ENCODE peak calls at places on chromosomes 1 and 21, in six cellular contexts. M, Y, G, L, K and C are unnamed samples.

GRCh38 chr1:8415526-8416278 is 97.8 kb downstream of the SLC45A1 start:
- DNase-seq in M (no peak), Y (no peak), G (no peak), L (no peak), K (no peak), C (no peak)

GRCh38 chr1:45924736-45925135 is 121.3 kb downstream of the MAST2 start:
- DNase-seq in M (no peak), Y (no peak), G (no peak), L (no peak), K (no peak), C (no peak)

GRCh38 chr1:198829948-198830347 is 191.1 kb downstream of the PTPRC start:
- DNase-seq in M (no peak), Y (no peak), G (no peak), L (no peak), K (no peak), C (no peak)

GRCh38 chr21:25558123-25558522 is 49.2 kb downstream of the MRPL39 start:
- DNase-seq in M (no peak), Y (no peak), G (no peak), L (no peak), K (no peak), C (no peak)

GRCh38 chr1:115647919-115648597 is 6.3 kb downstream of the VANGL1 start:
- DNase-seq in M (no peak), Y (no peak), G (no peak), L (no peak), K (no peak), C (no peak)

GRCh38 chr1:238063454-238063853 is 172.7 kb upstream of the ZP4 start:
- DNase-seq in M (no peak), Y (no peak), G (no peak), L (no peak), K (peak), C (no peak)

GRCh38 chr1:198947456-198947855 is 308.6 kb downstream of the PTPRC start:
- DNase-seq in M (no peak), Y (no peak), G (no peak), L (no peak), K (no peak), C (no peak)

GRCh38 chr1:91797164-91797563 is 88.8 kb downstream of the TGFBR3 start:
- DNase-seq in M (no peak), Y (no peak), G (no peak), L (no peak), K (no peak), C (no peak)

GRCh38 chr1:26351591-26352337 is 2.2 kb downstream of the CRYBG2 start:
- DNase-seq in M (peak), Y (peak), G (no peak), L (peak), K (no peak), C (no peak)

GRCh38 chr1:115677570-115677969 is 35.8 kb downstream of the VANGL1 start:
- DNase-seq in M (peak), Y (no peak), G (no peak), L (no peak), K (no peak), C (no peak)

GRCh38 chr1:89952021-89952995 is 42.6 kb upstream of the ZNF326 start:
- DNase-seq in M (no peak), Y (no peak), G (no peak), L (no peak), K (no peak), C (no peak)

GRCh38 chr1:44827197-44828002 is 15.7 kb downstream of the PTCH2 start:
- DNase-seq in M (peak), Y (no peak), G (peak), L (peak), K (no peak), C (no peak)

GRCh38 chr1:23125489-23125888 is 43.2 kb downstream of the LUZP1 start:
- DNase-seq in M (no peak), Y (no peak), G (no peak), L (no peak), K (no peak), C (no peak)

GRCh38 chr1:208387908-208388756 is 143.9 kb upstream of the PLXNA2 start:
- DNase-seq in M (no peak), Y (no peak), G (no peak), L (no peak), K (no peak), C (no peak)

GRCh38 chr1:225652726-225653462 is at the start of gene ENAH:
- DNase-seq in M (peak), Y (no peak), G (peak), L (peak), K (no peak), C (peak)

GRCh38 chr1:239233626-239234025 is 152.7 kb upstream of the CHRM3 start:
- DNase-seq in M (no peak), Y (no peak), G (no peak), L (no peak), K (no peak), C (no peak)

GRCh38 chr1:74703386-74704182 is 29.3 kb downstream of the CRYZ start:
- DNase-seq in M (no peak), Y (no peak), G (no peak), L (no peak), K (no peak), C (no peak)

GRCh38 chr1:30868833-30869435 is 39.6 kb downstream of the SDC3 start:
- DNase-seq in M (no peak), Y (no peak), G (no peak), L (no peak), K (peak), C (no peak)

GRCh38 chr1:9410737-9411297 is 118.1 kb downstream of the SPSB1 start:
- DNase-seq in M (no peak), Y (peak), G (no peak), L (peak), K (peak), C (no peak)

GRCh38 chr1:156880473-156880872 is 13.0 kb upstream of the PEAR1 start:
- DNase-seq in M (no peak), Y (no peak), G (no peak), L (no peak), K (no peak), C (no peak)

GRCh38 chr1:3063379-3064295 is 5.4 kb upstream of the PRDM16 start:
- DNase-seq in M (no peak), Y (no peak), G (peak), L (no peak), K (no peak), C (no peak)

GRCh38 chr21:40176732-40177131 is 309.5 kb downstream of the PCP4 start:
- DNase-seq in M (no peak), Y (no peak), G (no peak), L (no peak), K (no peak), C (no peak)

GRCh38 chr1:220788900-220789299 is 2.2 kb downstream of the MTARC1 start:
- DNase-seq in M (no peak), Y (no peak), G (no peak), L (no peak), K (no peak), C (no peak)

GRCh38 chr1:61081637-61082335 is 575 bp upstream of the NFIA start:
- DNase-seq in M (no peak), Y (no peak), G (peak), L (peak), K (no peak), C (no peak)

GRCh38 chr1:6338685-6339084 is 54.9 kb downstream of the ACOT7 start:
- DNase-seq in M (no peak), Y (no peak), G (peak), L (no peak), K (no peak), C (no peak)

GRCh38 chr1:151949371-151950193 is 40.3 kb upstream of the THEM4 start:
- DNase-seq in M (no peak), Y (no peak), G (no peak), L (no peak), K (no peak), C (no peak)
- TF ChIP-seq ZNF274 in M (no peak), Y (no peak), G (no peak), L (no peak), K (no peak), C (no peak)

GRCh38 chr1:234519506-234519905 is 40.5 kb upstream of the TARBP1 start:
- DNase-seq in M (no peak), Y (no peak), G (no peak), L (no peak), K (no peak), C (no peak)

GRCh38 chr1:234517087-234517802 is 38.3 kb upstream of the TARBP1 start:
- DNase-seq in M (no peak), Y (no peak), G (no peak), L (no peak), K (no peak), C (no peak)

GRCh38 chr1:234518876-234519275 is 39.9 kb upstream of the TARBP1 start:
- DNase-seq in M (no peak), Y (no peak), G (no peak), L (no peak), K (no peak), C (no peak)

GRCh38 chr1:234521802-234522185 is 42.8 kb upstream of the TARBP1 start:
- DNase-seq in M (no peak), Y (no peak), G (no peak), L (no peak), K (no peak), C (no peak)

GRCh38 chr1:234520908-234521801 is 42.2 kb upstream of the TARBP1 start:
- DNase-seq in M (no peak), Y (no peak), G (no peak), L (no peak), K (no peak), C (no peak)
- TF ChIP-seq ZNF274 in M (no peak), Y (no peak), G (no peak), L (no peak), K (no peak), C (no peak)

GRCh38 chr21:45029968-45030636 is 44.3 kb upstream of the ADARB1 start:
- DNase-seq in M (no peak), Y (no peak), G (peak), L (no peak), K (no peak), C (peak)
- TF ChIP-seq ZNF274 in M (no peak), Y (no peak), G (no peak), L (no peak), K (no peak), C (no peak)

GRCh38 chr1:212531796-212532195 is 76.8 kb upstream of the ATF3 start:
- DNase-seq in M (no peak), Y (no peak), G (no peak), L (no peak), K (no peak), C (no peak)

GRCh38 chr1:212531267-212531666 is 77.3 kb upstream of the ATF3 start:
- DNase-seq in M (no peak), Y (no peak), G (no peak), L (no peak), K (no peak), C (no peak)

GRCh38 chr1:212528501-212528900 is 80.1 kb upstream of the ATF3 start:
- DNase-seq in M (no peak), Y (no peak), G (no peak), L (no peak), K (no peak), C (no peak)

GRCh38 chr1:212526111-212526491 is 82.5 kb upstream of the ATF3 start:
- DNase-seq in M (no peak), Y (no peak), G (no peak), L (no peak), K (no peak), C (no peak)

GRCh38 chr1:212529211-212529731 is 79.3 kb upstream of the ATF3 start:
- DNase-seq in M (no peak), Y (no peak), G (no peak), L (no peak), K (no peak), C (no peak)
- TF ChIP-seq ZNF274 in M (no peak), Y (no peak), G (no peak), L (no peak), K (no peak), C (no peak)

GRCh38 chr1:83857705-83858104 is 141.2 kb downstream of the TTLL7 start:
- DNase-seq in M (no peak), Y (no peak), G (no peak), L (no peak), K (no peak), C (no peak)
- TF ChIP-seq ZNF274 in M (no peak), Y (no peak), G (no peak), L (no peak), K (no peak), C (no peak)

GRCh38 chr1:224317383-224318045 is 12.5 kb downstream of the NVL start:
- DNase-seq in M (no peak), Y (no peak), G (no peak), L (no peak), K (no peak), C (no peak)
- TF ChIP-seq ZNF274 in M (no peak), Y (no peak), G (no peak), L (no peak), K (no peak), C (no peak)

GRCh38 chr21:23792300-23792699 is 1815.0 kb downstream of the MRPL39 start:
- DNase-seq in M (no peak), Y (no peak), G (no peak), L (no peak), K (no peak), C (no peak)

DNA sequence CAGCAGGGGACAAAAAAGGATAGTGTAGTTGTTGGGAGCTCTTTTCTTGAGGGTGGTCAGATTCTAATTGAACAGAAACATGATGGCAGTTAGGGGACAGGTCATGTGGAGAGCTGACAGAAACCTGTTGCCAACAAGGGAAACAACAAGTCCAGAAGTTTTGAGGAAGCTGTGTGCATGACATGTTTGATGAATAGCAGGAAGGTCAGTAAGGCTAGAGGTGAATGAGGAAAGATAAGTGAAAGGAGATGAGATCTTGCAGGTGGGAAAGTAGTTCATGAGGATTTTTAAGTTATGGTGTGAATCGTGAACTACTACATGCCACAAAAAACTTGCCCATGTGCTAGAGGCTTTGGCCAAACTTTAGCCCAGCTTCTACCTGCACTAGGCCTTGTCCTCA is 1817.4 kb downstream of the MRPL39 start:
- DNase-seq in M (no peak), Y (no peak), G (no peak), L (no peak), K (no peak), C (no peak)
- TF ChIP-seq ZNF274 in M (no peak), Y (no peak), G (no peak), L (no peak), K (no peak), C (no peak)

DNA sequence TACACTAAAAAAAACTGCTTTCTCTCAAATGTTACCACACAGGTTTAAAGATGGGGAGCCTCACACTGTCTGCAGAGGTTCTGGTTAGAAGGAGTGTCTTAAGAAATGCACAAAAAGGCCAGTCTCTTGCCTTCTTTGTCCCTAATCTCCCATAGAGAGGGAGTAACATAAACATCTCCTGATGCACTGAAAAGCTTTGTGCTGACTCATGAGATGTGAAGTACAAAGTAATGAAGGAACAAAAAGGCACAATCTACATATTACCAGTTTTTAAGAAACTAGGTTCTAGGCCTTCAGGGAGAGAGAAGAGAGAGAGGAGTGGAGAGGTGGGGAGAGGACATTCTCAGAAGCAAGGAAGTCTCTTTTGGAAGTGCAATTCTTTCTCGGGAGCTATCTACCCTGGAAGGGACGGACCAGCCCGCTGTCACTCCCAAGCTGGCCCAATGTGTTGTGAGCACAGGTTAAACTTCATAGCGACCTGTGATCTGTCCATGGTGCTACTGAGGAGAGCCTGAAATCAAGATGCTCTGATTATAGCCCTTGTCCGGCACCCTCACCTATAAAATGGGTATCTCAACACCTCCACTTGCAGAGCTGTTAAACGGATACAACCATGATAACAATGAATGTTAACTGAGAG is 458.1 kb downstream of the DISC1 start:
- DNase-seq in M (no peak), Y (no peak), G (peak), L (no peak), K (no peak), C (peak)
- TF ChIP-seq ZNF274 in M (no peak), Y (no peak), G (no peak), L (no peak), K (no peak), C (no peak)

GRCh38 chr1:56908619-56909340 is 54.2 kb downstream of the C8A start:
- DNase-seq in M (no peak), Y (no peak), G (no peak), L (peak), K (no peak), C (no peak)

GRCh38 chr1:56905667-56906066 is 51.1 kb downstream of the C8A start:
- DNase-seq in M (no peak), Y (no peak), G (no peak), L (no peak), K (no peak), C (no peak)

GRCh38 chr1:56901720-56902119 is 47.1 kb downstream of the C8A start:
- DNase-seq in M (no peak), Y (no peak), G (no peak), L (no peak), K (no peak), C (no peak)

GRCh38 chr1:56903778-56904177 is 49.2 kb downstream of the C8A start:
- DNase-seq in M (no peak), Y (no peak), G (no peak), L (no peak), K (no peak), C (no peak)

GRCh38 chr1:56904706-56905105 is 50.1 kb downstream of the C8A start:
- DNase-seq in M (no peak), Y (no peak), G (no peak), L (no peak), K (no peak), C (no peak)
- TF ChIP-seq ZNF274 in M (no peak), Y (no peak), G (no peak), L (no peak), K (no peak), C (no peak)

DNA sequence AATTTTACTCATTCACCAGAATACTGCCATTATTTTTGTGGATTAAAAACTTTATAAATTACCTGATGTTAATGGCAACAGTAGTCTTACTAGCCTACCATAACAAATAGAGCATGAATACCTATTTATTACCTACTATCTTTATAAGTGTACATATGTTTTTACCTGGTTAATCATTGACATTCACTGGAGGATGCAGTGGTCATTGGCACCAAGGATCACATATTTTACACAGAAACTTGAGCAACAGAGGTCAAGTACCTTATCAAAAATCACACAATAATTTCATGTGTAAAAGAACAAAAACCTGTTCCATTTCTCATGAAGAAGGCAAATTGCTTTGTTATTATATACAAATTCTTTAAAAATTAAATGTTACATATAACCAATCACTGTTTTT is 1284.9 kb upstream of the NCAM2 start:
- DNase-seq in M (no peak), Y (no peak), G (no peak), L (no peak), K (no peak), C (no peak)
- TF ChIP-seq ZNF274 in M (no peak), Y (no peak), G (no peak), L (no peak), K (no peak), C (no peak)